ENCODE peak calls at places on chromosome 2, in five cellular contexts. Y is neural progenitor cell, K is left ventricle myocardium inferior, V is SJSA1, O is adrenal gland. G is an unnamed sample. For H3K4me1, the result is how much of the 10 kb centered on the place peaks cover.

GRCh38 chr2:31122133-31122532 is 16.1 kb downstream of the GALNT14 start:
- DNase-seq in Y (no peak), K (no peak), V (no peak), O (no peak), G (no peak)

GRCh38 chr2:28683100-28683706 is 68.4 kb upstream of the PPP1CB start:
- DNase-seq in Y (peak), K (peak), V (peak), O (peak), G (peak)

GRCh38 chr2:72916743-72917137 is 579 bp upstream of the EMX1 start:
- DNase-seq in Y (peak), K (no peak), V (peak), O (no peak), G (no peak)

GRCh38 chr2:241964133-241964532 is 94.6 kb downstream of the RTP5 start:
- DNase-seq in Y (no peak), K (no peak), V (no peak), O (peak), G (no peak)

GRCh38 chr2:31467426-31467825 is 52.9 kb upstream of the XDH start:
- DNase-seq in Y (peak), K (no peak), V (no peak), O (no peak), G (no peak)

GRCh38 chr2:85308951-85309555 is 18.7 kb downstream of the TGOLN2 start:
- DNase-seq in Y (no peak), K (peak), V (peak), O (peak), G (no peak)

GRCh38 chr2:182715896-182716664 is at the start of gene DNAJC10:
- DNase-seq in Y (peak), K (peak), V (peak), O (peak), G (peak)

GRCh38 chr2:10778724-10779115 is 33.9 kb downstream of the PDIA6 start:
- DNase-seq in Y (no peak), K (no peak), V (no peak), O (no peak), G (no peak)

GRCh38 chr2:201908901-201909300 is 102.6 kb downstream of the CDK15 start:
- DNase-seq in Y (no peak), K (no peak), V (no peak), O (no peak), G (no peak)

GRCh38 chr2:201909961-201910361 is 103.6 kb downstream of the CDK15 start:
- DNase-seq in Y (no peak), K (no peak), V (no peak), O (peak), G (no peak)

GRCh38 chr2:201907128-201907886 is 101.0 kb downstream of the CDK15 start:
- DNase-seq in Y (no peak), K (no peak), V (no peak), O (no peak), G (no peak)

GRCh38 chr2:201911372-201911771 is 105.0 kb downstream of the CDK15 start:
- DNase-seq in Y (no peak), K (no peak), V (no peak), O (no peak), G (no peak)

DNA sequence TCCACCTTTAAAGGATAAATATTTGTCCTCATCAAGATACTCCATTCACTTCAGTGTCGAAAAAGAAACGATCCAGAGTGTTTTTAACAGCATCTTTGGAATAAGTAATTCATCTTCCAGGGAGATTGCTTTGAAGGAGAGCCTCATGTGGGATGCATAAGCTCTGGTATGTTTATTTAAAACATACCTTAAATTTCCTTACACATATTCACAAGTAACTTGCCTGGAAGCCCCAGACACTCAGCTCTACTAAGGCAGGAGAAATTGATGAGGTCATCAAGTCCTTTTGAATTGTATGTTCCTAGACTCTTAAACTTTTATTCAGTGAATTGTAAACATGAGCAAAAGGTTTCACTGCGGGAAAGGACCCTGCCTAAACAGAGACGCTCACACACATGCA is 103.0 kb downstream of the CDK15 start:
- DNase-seq in Y (no peak), K (no peak), V (peak), O (no peak), G (no peak)
- H3K4me3 ChIP-seq in Y (no peak), K (no peak), V (no peak), O (no peak), G (no peak)

GRCh38 chr2:123609077-123609476 is 416.0 kb upstream of the CNTNAP5 start:
- DNase-seq in Y (peak), K (no peak), V (no peak), O (no peak), G (no peak)
- H3K4me1 ChIP-seq in Y (under half), K (under half), V (under half), O (under half), G (under half)

GRCh38 chr2:41989503-41990180 is 58.2 kb upstream of the PKDCC start:
- DNase-seq in Y (peak), K (no peak), V (no peak), O (no peak), G (no peak)
- H3K4me3 ChIP-seq in Y (no peak), K (no peak), V (no peak), O (no peak), G (no peak)

DNA sequence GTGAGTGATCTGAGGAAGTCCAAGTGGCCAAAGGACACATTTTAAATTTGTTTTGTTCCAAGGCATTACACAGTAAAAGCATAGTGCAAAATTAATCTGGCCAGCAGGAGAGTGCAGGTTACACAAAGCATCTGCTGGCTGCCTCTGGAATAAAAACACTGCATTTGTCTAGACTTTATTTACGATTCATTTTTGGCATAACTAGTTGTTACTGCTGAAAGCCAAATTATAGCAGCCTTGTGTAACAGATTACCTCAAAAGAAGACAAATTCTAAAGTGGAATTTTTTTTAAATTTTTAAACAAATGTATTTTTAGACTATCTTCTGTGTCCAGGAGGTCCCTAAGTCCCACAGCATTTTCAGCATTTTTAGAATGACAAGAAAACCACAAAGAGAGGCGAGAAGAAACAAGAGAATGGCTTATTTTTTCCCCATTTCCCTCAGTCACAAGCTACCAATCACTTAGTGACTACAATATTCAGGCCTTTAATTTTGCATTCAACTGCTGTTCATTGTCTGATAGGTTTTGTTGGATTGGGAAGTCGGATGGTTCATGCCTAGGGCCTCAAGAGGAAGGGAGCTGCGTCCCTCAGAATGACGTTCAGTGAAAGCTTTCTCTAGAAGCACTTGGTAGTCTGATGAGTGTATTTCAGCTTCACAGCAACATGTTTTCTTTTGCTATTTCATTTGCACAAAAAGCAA is 46.0 kb downstream of the TMEFF2 start:
- DNase-seq in Y (no peak), K (no peak), V (no peak), O (no peak), G (no peak)
- H3K4me1 ChIP-seq in Y (under half), K (under half), V (under half), O (under half), G (under half)

GRCh38 chr2:146634256-146635068 is 1210.4 kb upstream of the ACVR2A start:
- DNase-seq in Y (no peak), K (no peak), V (no peak), O (no peak), G (no peak)
- H3K4me3 ChIP-seq in Y (no peak), K (no peak), V (no peak), O (no peak), G (no peak)

GRCh38 chr2:217313386-217313785 is 453.5 kb upstream of the TNP1 start:
- DNase-seq in Y (no peak), K (no peak), V (no peak), O (no peak), G (no peak)
- H3K4me1 ChIP-seq in Y (under half), K (under half), V (under half), O (under half), G (under half)

GRCh38 chr2:132670104-132670960 is at the start of gene LYPD1:
- DNase-seq in Y (peak), K (peak), V (peak), O (no peak), G (no peak)
- H3K4me3 ChIP-seq in Y (peak), K (peak), V (peak), O (peak), G (peak)

GRCh38 chr2:160324161-160324768 is 124.2 kb upstream of the ITGB6 start:
- DNase-seq in Y (peak), K (peak), V (peak), O (peak), G (no peak)
- H3K4me1 ChIP-seq in Y (under half), K (half or more), V (half or more), O (under half), G (under half)

GRCh38 chr2:200476836-200477235 is 33.0 kb downstream of the KCTD18 start:
- DNase-seq in Y (no peak), K (no peak), V (no peak), O (no peak), G (no peak)

GRCh38 chr2:200475795-200476194 is 34.1 kb downstream of the KCTD18 start:
- DNase-seq in Y (no peak), K (no peak), V (no peak), O (no peak), G (no peak)

GRCh38 chr2:200479617-200480292 is 30.1 kb downstream of the KCTD18 start:
- DNase-seq in Y (no peak), K (no peak), V (no peak), O (no peak), G (no peak)

GRCh38 chr2:200482194-200482593 is 27.7 kb downstream of the KCTD18 start:
- DNase-seq in Y (no peak), K (no peak), V (no peak), O (no peak), G (no peak)

GRCh38 chr2:200477667-200478121 is 32.2 kb downstream of the KCTD18 start:
- DNase-seq in Y (no peak), K (peak), V (no peak), O (peak), G (no peak)
- H3K4me3 ChIP-seq in Y (no peak), K (peak), V (no peak), O (no peak), G (no peak)

GRCh38 chr2:54479422-54479821 is 23.3 kb downstream of the SPTBN1 start:
- DNase-seq in Y (no peak), K (no peak), V (no peak), O (no peak), G (no peak)
- H3K4me1 ChIP-seq in Y (under half), K (half or more), V (under half), O (half or more), G (under half)